ENCODE peak calls at places on chromosomes 5 and 9, in five cellular contexts. One of them, this sample, is unnamed.
A peak's percentile ranks its signal among the peaks of the same experiment; 100 is the strongest.

GRCh38 chr5:157049605-157050004 is 9.3 kb downstream of the HAVCR1 start:
- DNase-seq in IMR-90: no peak
- DNase-seq in fibroblast of lung: peak; percentile 29
- DNase-seq in astrocyte: peak; percentile 16
- DNase-seq in tibial artery: no peak
- DNase-seq in this sample: peak; percentile 14

GRCh38 chr5:135176991-135177390 is 143.0 kb upstream of the PITX1 start:
- DNase-seq in astrocyte: no peak
- DNase-seq in fibroblast of lung: no peak
- DNase-seq in IMR-90: no peak
- DNase-seq in tibial artery: no peak
- DNase-seq in this sample: no peak

GRCh38 chr9:35179347-35180271 is 17.8 kb downstream of the UNC13B start:
- DNase-seq in astrocyte: no peak
- DNase-seq in tibial artery: no peak
- DNase-seq in fibroblast of lung: no peak
- DNase-seq in IMR-90: no peak
- DNase-seq in this sample: no peak

GRCh38 chr5:133844836-133845235 is 123.6 kb downstream of the C5orf15 start:
- DNase-seq in fibroblast of lung: no peak
- DNase-seq in IMR-90: no peak
- DNase-seq in tibial artery: no peak
- DNase-seq in astrocyte: no peak
- DNase-seq in this sample: no peak

GRCh38 chr9:70474413-70474812 is 60.0 kb upstream of the KLF9 start:
- DNase-seq in IMR-90: no peak
- DNase-seq in tibial artery: no peak
- DNase-seq in astrocyte: no peak
- DNase-seq in fibroblast of lung: no peak
- DNase-seq in this sample: no peak

GRCh38 chr5:97475847-97476246 is 292.8 kb upstream of the RIOK2 start:
- DNase-seq in fibroblast of lung: no peak
- DNase-seq in tibial artery: no peak
- DNase-seq in astrocyte: no peak
- DNase-seq in IMR-90: no peak
- DNase-seq in this sample: no peak

GRCh38 chr5:146042628-146043279 is 62.6 kb downstream of the PLAC8L1 start:
- DNase-seq in astrocyte: peak; percentile 87
- DNase-seq in tibial artery: no peak
- DNase-seq in IMR-90: peak; percentile 80
- DNase-seq in fibroblast of lung: peak; percentile 90
- DNase-seq in this sample: peak; percentile 42

GRCh38 chr9:114396558-114397218 is 8.9 kb upstream of the AKNA start:
- DNase-seq in astrocyte: no peak
- DNase-seq in IMR-90: peak; percentile 86
- DNase-seq in tibial artery: peak; percentile 45
- DNase-seq in fibroblast of lung: peak; percentile 14
- DNase-seq in this sample: no peak

GRCh38 chr9:5442400-5443011 is 4.8 kb upstream of the PLGRKT start:
- DNase-seq in fibroblast of lung: peak; percentile 50
- DNase-seq in astrocyte: peak; percentile 34
- DNase-seq in tibial artery: no peak
- DNase-seq in IMR-90: peak; percentile 66
- DNase-seq in this sample: peak; percentile 32

GRCh38 chr9:98365227-98365669 is 109.8 kb upstream of the TBC1D2 start:
- DNase-seq in fibroblast of lung: peak; percentile 15
- DNase-seq in astrocyte: peak; percentile 6
- DNase-seq in IMR-90: peak; percentile 55
- DNase-seq in tibial artery: no peak
- DNase-seq in this sample: peak; percentile 29

GRCh38 chr5:170247363-170247762 is 14.6 kb downstream of the C5orf58 start:
- DNase-seq in fibroblast of lung: no peak
- DNase-seq in astrocyte: no peak
- DNase-seq in tibial artery: no peak
- DNase-seq in IMR-90: no peak
- DNase-seq in this sample: no peak

GRCh38 chr9:83933804-83934203 is 12.6 kb upstream of the KIF27 start:
- DNase-seq in fibroblast of lung: no peak
- DNase-seq in IMR-90: peak; percentile 59
- DNase-seq in tibial artery: no peak
- DNase-seq in astrocyte: no peak
- DNase-seq in this sample: no peak

GRCh38 chr5:24135536-24135935 is 509.2 kb downstream of the CDH10 start:
- DNase-seq in astrocyte: no peak
- DNase-seq in tibial artery: no peak
- DNase-seq in IMR-90: no peak
- DNase-seq in fibroblast of lung: no peak
- DNase-seq in this sample: no peak

GRCh38 chr5:104626122-104626521 is 1063.5 kb upstream of the NUDT12 start:
- DNase-seq in tibial artery: no peak
- DNase-seq in IMR-90: no peak
- DNase-seq in astrocyte: no peak
- DNase-seq in fibroblast of lung: no peak
- DNase-seq in this sample: no peak

GRCh38 chr5:157047898-157048297 is 11.0 kb downstream of the HAVCR1 start:
- DNase-seq in tibial artery: no peak
- DNase-seq in astrocyte: no peak
- DNase-seq in IMR-90: no peak
- DNase-seq in fibroblast of lung: no peak
- DNase-seq in this sample: no peak

GRCh38 chr9:96567203-96567700 is 52.4 kb downstream of the CDC14B start:
- DNase-seq in astrocyte: no peak
- DNase-seq in tibial artery: no peak
- DNase-seq in fibroblast of lung: peak; percentile 26
- DNase-seq in IMR-90: no peak
- DNase-seq in this sample: no peak

GRCh38 chr5:855771-856530 is 5.2 kb upstream of the ZDHHC11 start:
- DNase-seq in IMR-90: no peak
- DNase-seq in tibial artery: no peak
- DNase-seq in astrocyte: peak; percentile 6
- DNase-seq in fibroblast of lung: peak; percentile 6
- DNase-seq in this sample: no peak

GRCh38 chr5:5158472-5158895 is 18.4 kb downstream of the ADAMTS16 start:
- DNase-seq in IMR-90: no peak
- DNase-seq in tibial artery: no peak
- DNase-seq in fibroblast of lung: peak; percentile 54
- DNase-seq in astrocyte: peak; percentile 54
- DNase-seq in this sample: no peak

GRCh38 chr5:139164020-139164419 is 34.1 kb downstream of the SIL1 start:
- DNase-seq in tibial artery: no peak
- DNase-seq in astrocyte: no peak
- DNase-seq in IMR-90: no peak
- DNase-seq in fibroblast of lung: no peak
- DNase-seq in this sample: no peak

GRCh38 chr9:37374892-37375291 is 47.6 kb upstream of the GRHPR start:
- DNase-seq in fibroblast of lung: no peak
- DNase-seq in astrocyte: no peak
- DNase-seq in IMR-90: no peak
- DNase-seq in tibial artery: no peak
- DNase-seq in this sample: no peak

GRCh38 chr9:121350993-121351561 is 19.0 kb downstream of the STOM start:
- DNase-seq in tibial artery: peak; percentile 84
- DNase-seq in IMR-90: peak; percentile 92
- DNase-seq in fibroblast of lung: peak; percentile 87
- DNase-seq in astrocyte: peak; percentile 83
- DNase-seq in this sample: peak; percentile 95

GRCh38 chr5:68848086-68848485 is 245.7 kb upstream of the SLC30A5 start:
- DNase-seq in fibroblast of lung: peak; percentile 33
- DNase-seq in astrocyte: peak; percentile 8
- DNase-seq in IMR-90: no peak
- DNase-seq in tibial artery: no peak
- DNase-seq in this sample: no peak

GRCh38 chr9:109815366-109815947 is 35.5 kb downstream of the PALM2AKAP2 start:
- DNase-seq in astrocyte: peak; percentile 71
- DNase-seq in fibroblast of lung: peak; percentile 78
- DNase-seq in IMR-90: peak; percentile 67
- DNase-seq in tibial artery: no peak
- DNase-seq in this sample: no peak

GRCh38 chr9:86925686-86926085 is 21.6 kb downstream of the GAS1 start:
- DNase-seq in tibial artery: no peak
- DNase-seq in astrocyte: peak; percentile 31
- DNase-seq in IMR-90: peak; percentile 33
- DNase-seq in fibroblast of lung: peak; percentile 39
- DNase-seq in this sample: peak; percentile 69

GRCh38 chr5:80712914-80713313 is 58.1 kb upstream of the DHFR start:
- DNase-seq in IMR-90: no peak
- DNase-seq in astrocyte: no peak
- DNase-seq in tibial artery: no peak
- DNase-seq in fibroblast of lung: no peak
- DNase-seq in this sample: no peak

GRCh38 chr5:161314033-161314432 is 232.5 kb downstream of the GABRB2 start:
- DNase-seq in astrocyte: no peak
- DNase-seq in tibial artery: no peak
- DNase-seq in IMR-90: no peak
- DNase-seq in fibroblast of lung: no peak
- DNase-seq in this sample: no peak

GRCh38 chr5:35924950-35925722 is 13.3 kb downstream of the CAPSL start:
- DNase-seq in astrocyte: peak; percentile 54
- DNase-seq in IMR-90: peak; percentile 74
- DNase-seq in tibial artery: no peak
- DNase-seq in fibroblast of lung: peak; percentile 65
- DNase-seq in this sample: peak; percentile 40

GRCh38 chr5:144205141-144205551 is 34.5 kb downstream of the KCTD16 start:
- DNase-seq in astrocyte: peak; percentile 45
- DNase-seq in fibroblast of lung: peak; percentile 59
- DNase-seq in IMR-90: peak; percentile 50
- DNase-seq in tibial artery: peak; percentile 39
- DNase-seq in this sample: no peak

GRCh38 chr9:76926324-76926731 is 20.4 kb upstream of the PRUNE2 start:
- DNase-seq in astrocyte: peak; percentile 88
- DNase-seq in fibroblast of lung: peak; percentile 91
- DNase-seq in tibial artery: peak; percentile 34
- DNase-seq in IMR-90: peak; percentile 88
- DNase-seq in this sample: no peak

DNA sequence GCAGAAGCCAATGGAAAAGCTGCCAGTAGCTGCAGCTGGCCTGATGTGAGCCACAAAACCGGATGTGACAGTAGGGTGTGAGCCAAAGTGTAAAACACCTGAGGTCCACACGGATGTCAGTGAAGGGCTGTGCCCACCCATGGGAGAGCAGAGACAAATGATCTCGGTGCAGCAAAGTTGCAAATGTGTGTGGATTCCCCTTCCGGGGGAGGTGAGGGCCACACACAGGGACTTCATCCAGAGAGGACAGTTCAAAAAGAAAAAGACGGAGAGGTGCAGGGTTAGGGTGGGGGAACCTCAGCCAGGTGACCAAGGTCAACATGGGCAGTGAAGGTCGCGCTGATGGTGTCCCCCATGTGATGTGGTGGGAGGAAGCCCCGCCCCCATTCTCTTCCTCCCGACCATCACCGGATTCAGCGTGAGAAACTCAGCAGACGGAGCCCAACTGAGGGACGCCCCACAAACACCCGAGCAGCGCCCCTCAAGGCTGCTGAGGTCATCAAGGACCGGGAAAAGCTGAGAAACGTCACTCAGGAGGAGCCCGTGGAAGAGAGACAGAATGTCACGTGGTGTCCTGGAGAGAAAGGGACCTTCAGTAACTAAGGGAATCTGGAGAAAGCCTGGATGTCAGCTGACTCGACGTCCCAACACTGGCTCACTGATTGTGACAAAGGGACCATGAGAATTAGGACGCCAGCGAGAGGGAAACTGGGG is 11.4 kb upstream of the PTGDS start:
- DNase-seq in astrocyte: no peak
- DNase-seq in tibial artery: no peak
- DNase-seq in IMR-90: no peak
- DNase-seq in fibroblast of lung: no peak
- DNase-seq in this sample: no peak
- H3K4me3 ChIP-seq in astrocyte: no peak overlapping the region
- H3K4me3 ChIP-seq in tibial artery: no peak overlapping the region
- H3K4me3 ChIP-seq in IMR-90: no peak overlapping the region
- H3K4me3 ChIP-seq in fibroblast of lung: no peak overlapping the region
- H3K4me3 ChIP-seq in this sample: no peak overlapping the region

GRCh38 chr5:171891595-171891994 is 106.0 kb downstream of the SMIM23 start:
- DNase-seq in tibial artery: no peak
- DNase-seq in IMR-90: no peak
- DNase-seq in astrocyte: no peak
- DNase-seq in fibroblast of lung: no peak
- DNase-seq in this sample: no peak
- H3K4me3 ChIP-seq in tibial artery: no peak overlapping the region
- H3K4me3 ChIP-seq in IMR-90: no peak overlapping the region
- H3K4me3 ChIP-seq in astrocyte: no peak overlapping the region
- H3K4me3 ChIP-seq in fibroblast of lung: no peak overlapping the region
- H3K4me3 ChIP-seq in this sample: no peak overlapping the region

DNA sequence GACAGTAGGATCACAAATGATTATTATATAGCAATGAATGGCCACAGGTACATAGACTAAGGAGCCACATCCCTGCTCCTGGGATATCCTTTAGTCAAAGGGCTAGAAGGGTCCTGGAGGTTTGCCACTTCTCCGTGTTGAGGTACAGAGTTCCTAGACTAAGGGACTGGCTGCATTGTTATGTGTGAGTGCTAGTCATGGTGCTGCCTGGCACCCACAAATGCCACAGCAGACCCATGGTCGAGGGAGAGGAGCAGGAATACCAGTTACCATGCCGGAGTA is 47.4 kb downstream of the EXOSC2 start:
- DNase-seq in astrocyte: no peak
- DNase-seq in tibial artery: no peak
- DNase-seq in fibroblast of lung: no peak
- DNase-seq in IMR-90: no peak
- DNase-seq in this sample: no peak
- H3K4me3 ChIP-seq in astrocyte: no peak overlapping the region
- H3K4me3 ChIP-seq in tibial artery: no peak overlapping the region
- H3K4me3 ChIP-seq in fibroblast of lung: no peak overlapping the region
- H3K4me3 ChIP-seq in IMR-90: no peak overlapping the region
- H3K4me3 ChIP-seq in this sample: no peak overlapping the region

GRCh38 chr9:123329329-123329955 is 26.6 kb upstream of the CRB2 start:
- DNase-seq in IMR-90: no peak
- DNase-seq in tibial artery: no peak
- DNase-seq in fibroblast of lung: no peak
- DNase-seq in astrocyte: no peak
- DNase-seq in this sample: no peak

GRCh38 chr9:123326030-123326586 is 29.9 kb upstream of the CRB2 start:
- DNase-seq in astrocyte: no peak
- DNase-seq in fibroblast of lung: no peak
- DNase-seq in tibial artery: no peak
- DNase-seq in IMR-90: no peak
- DNase-seq in this sample: no peak

GRCh38 chr9:123324767-123325183 is 31.2 kb upstream of the CRB2 start:
- DNase-seq in IMR-90: no peak
- DNase-seq in astrocyte: no peak
- DNase-seq in fibroblast of lung: no peak
- DNase-seq in tibial artery: no peak
- DNase-seq in this sample: no peak

GRCh38 chr9:123327697-123328100 is 28.3 kb upstream of the CRB2 start:
- DNase-seq in tibial artery: no peak
- DNase-seq in fibroblast of lung: no peak
- DNase-seq in astrocyte: no peak
- DNase-seq in IMR-90: no peak
- DNase-seq in this sample: no peak

DNA sequence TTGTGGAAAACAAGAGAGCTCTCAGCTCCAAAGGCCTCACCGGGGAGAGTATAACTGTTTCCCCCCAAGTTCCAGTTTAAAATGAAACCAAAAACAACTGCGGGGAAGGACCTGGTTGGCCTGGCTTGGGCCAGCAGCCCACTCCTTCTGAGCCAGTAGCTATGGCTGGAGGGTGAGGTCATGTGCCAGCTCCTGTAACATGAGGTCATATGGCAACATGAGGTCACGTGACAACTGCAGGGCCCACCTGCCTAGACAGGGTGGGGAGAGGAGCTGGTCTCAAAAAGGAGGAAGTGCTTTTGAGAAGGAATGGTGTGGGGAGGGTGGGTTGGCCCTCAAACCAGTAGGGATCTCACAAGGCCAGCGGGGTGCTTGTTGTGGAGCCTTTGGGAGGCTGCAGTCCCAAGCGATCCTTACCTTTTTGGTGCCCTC is 29.3 kb upstream of the CRB2 start:
- DNase-seq in fibroblast of lung: no peak
- DNase-seq in tibial artery: no peak
- DNase-seq in astrocyte: no peak
- DNase-seq in IMR-90: no peak
- DNase-seq in this sample: no peak
- H3K4me3 ChIP-seq in fibroblast of lung: no peak overlapping the region
- H3K4me3 ChIP-seq in tibial artery: no peak overlapping the region
- H3K4me3 ChIP-seq in astrocyte: no peak overlapping the region
- H3K4me3 ChIP-seq in IMR-90: no peak overlapping the region
- H3K4me3 ChIP-seq in this sample: no peak overlapping the region

This sample was measured in HFF-Myc.